ENCODE peak calls at places on chromosomes 11 and 22, in four cellular contexts. Y, Q, P and B are unnamed samples. For H3K27me3, the result is how much of the 10 kb centered on the place peaks cover.

GRCh38 chr11:113697798-113698407 is 8.2 kb downstream of the TMPRSS5 start:
- DNase-seq in P (no peak), Y (no peak), Q (no peak), B (no peak)

GRCh38 chr22:44521326-44521725 is 23.3 kb upstream of the RTL6 start:
- DNase-seq in Q (no peak), P (no peak), Y (no peak), B (no peak)

GRCh38 chr11:134332189-134332631 is 422 bp downstream of the GLB1L2 start:
- DNase-seq in Q (peak), Y (peak), P (no peak), B (no peak)

GRCh38 chr22:48947636-48948035 is 880.0 kb downstream of the BRD1 start:
- DNase-seq in P (no peak), Q (no peak), Y (peak), B (no peak)

GRCh38 chr22:44088976-44089570 is 65.0 kb downstream of the PARVB start:
- DNase-seq in Q (no peak), P (peak), Y (no peak), B (no peak)

GRCh38 chr11:128472128-128473110 is 114.9 kb downstream of the ETS1 start:
- DNase-seq in Q (no peak), P (peak), Y (no peak), B (peak)

GRCh38 chr22:42076764-42077485 is 2.6 kb upstream of the SMDT1 start:
- DNase-seq in Q (peak), P (no peak), Y (no peak), B (no peak)

GRCh38 chr22:43600265-43600664 is 188.5 kb downstream of the MPPED1 start:
- DNase-seq in Y (no peak), P (no peak), Q (no peak), B (no peak)

GRCh38 chr22:46110215-46110614 is 40.1 kb upstream of the PPARA start:
- DNase-seq in Y (no peak), Q (no peak), P (peak), B (no peak)

GRCh38 chr11:35976434-35976833 is 32.6 kb downstream of the LDLRAD3 start:
- DNase-seq in Y (no peak), P (no peak), Q (no peak), B (no peak)

GRCh38 chr11:134725939-134726639 is 314.0 kb upstream of the B3GAT1 start:
- DNase-seq in Q (no peak), P (no peak), Y (peak), B (no peak)

GRCh38 chr11:102306048-102306575 is 11.2 kb upstream of the BIRC3 start:
- DNase-seq in Q (peak), P (no peak), Y (no peak), B (no peak)

GRCh38 chr22:50310209-50310722 is 2.8 kb upstream of the PLXNB2 start:
- DNase-seq in P (no peak), Q (no peak), Y (no peak), B (peak)

GRCh38 chr22:38127869-38128268 is 17.4 kb upstream of the BAIAP2L2 start:
- DNase-seq in Q (no peak), Y (no peak), P (no peak), B (no peak)

GRCh38 chr11:45921561-45922424 is 663 bp upstream of the LARGE2 start:
- DNase-seq in Q (peak), P (no peak), Y (peak), B (no peak)

GRCh38 chr11:73977856-73978519 is 4.7 kb downstream of the UCP2 start:
- DNase-seq in Y (peak), P (no peak), Q (peak), B (no peak)

GRCh38 chr11:128135451-128135850 is 451.9 kb downstream of the ETS1 start:
- DNase-seq in Y (no peak), P (no peak), Q (no peak), B (no peak)

GRCh38 chr11:46050065-46050464 is 71.2 kb downstream of the PHF21A start:
- DNase-seq in Q (no peak), P (peak), Y (no peak), B (no peak)

GRCh38 chr22:19743081-19743480 is 17.5 kb upstream of the TBX1 start:
- DNase-seq in P (no peak), Y (no peak), Q (no peak), B (no peak)

GRCh38 chr11:104625246-104625645 is 273.0 kb downstream of the CASP12 start:
- DNase-seq in Q (no peak), Y (no peak), P (peak), B (no peak)

GRCh38 chr22:42962295-42963230 is 52.4 kb downstream of the PACSIN2 start:
- DNase-seq in Q (peak), P (peak), Y (no peak), B (no peak)

GRCh38 chr11:2732940-2733628 is 33.3 kb upstream of the KCNQ1OT1 start:
- DNase-seq in Q (no peak), P (no peak), Y (no peak), B (no peak)

GRCh38 chr11:102940714-102941588 is 14.6 kb downstream of the MMP13 start:
- DNase-seq in P (peak), Y (no peak), Q (peak), B (no peak)

GRCh38 chr22:27175444-27175843 is 518.1 kb downstream of the MIAT start:
- DNase-seq in Q (no peak), Y (no peak), P (no peak), B (no peak)

GRCh38 chr22:28813772-28814518 is 13.6 kb upstream of the XBP1 start:
- DNase-seq in Y (no peak), Q (peak), P (no peak), B (no peak)

GRCh38 chr22:25027959-25028840 is 75.7 kb downstream of the KIAA1671 start:
- DNase-seq in P (no peak), Y (peak), Q (peak), B (no peak)

GRCh38 chr11:131688056-131688693 is 317.8 kb downstream of the NTM start:
- DNase-seq in Q (no peak), P (peak), Y (peak), B (peak)

GRCh38 chr22:23823331-23823791 is 15.4 kb downstream of the DERL3 start:
- DNase-seq in P (no peak), Q (no peak), Y (no peak), B (no peak)

GRCh38 chr11:57568330-57568766 is 876 bp upstream of the UBE2L6 start:
- DNase-seq in Q (no peak), P (peak), Y (peak), B (peak)

GRCh38 chr11:19628018-19628417 is 84.6 kb upstream of the NAV2 start:
- DNase-seq in Y (no peak), P (peak), Q (peak), B (no peak)
- H3K4me3 ChIP-seq in Y (no peak), P (no peak), Q (no peak), B (no peak)

DNA sequence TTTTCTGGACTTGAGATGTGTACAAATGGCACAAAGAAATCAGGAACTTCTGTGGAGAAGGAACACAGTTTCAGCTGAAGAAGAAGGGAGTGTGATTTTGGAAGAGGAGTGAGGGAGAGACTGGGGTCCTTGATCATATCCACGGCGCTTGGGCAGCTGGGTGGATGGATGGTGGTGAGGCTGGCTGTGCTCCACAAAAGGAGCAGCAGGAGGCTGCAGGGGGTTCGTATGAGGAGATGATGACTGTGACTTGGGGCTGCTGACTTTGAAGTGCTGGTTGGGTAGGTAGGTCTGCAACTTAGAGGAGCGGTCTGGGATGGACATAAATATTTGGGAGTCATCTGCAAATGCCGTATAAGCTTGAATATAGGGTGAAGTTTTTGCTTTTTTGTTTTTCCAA is 1.3 kb upstream of the DCHS1 start:
- DNase-seq in Q (no peak), P (no peak), Y (no peak), B (no peak)
- H3K27me3 ChIP-seq in Q (under half), P (under half), Y (under half), B (under half)

DNA sequence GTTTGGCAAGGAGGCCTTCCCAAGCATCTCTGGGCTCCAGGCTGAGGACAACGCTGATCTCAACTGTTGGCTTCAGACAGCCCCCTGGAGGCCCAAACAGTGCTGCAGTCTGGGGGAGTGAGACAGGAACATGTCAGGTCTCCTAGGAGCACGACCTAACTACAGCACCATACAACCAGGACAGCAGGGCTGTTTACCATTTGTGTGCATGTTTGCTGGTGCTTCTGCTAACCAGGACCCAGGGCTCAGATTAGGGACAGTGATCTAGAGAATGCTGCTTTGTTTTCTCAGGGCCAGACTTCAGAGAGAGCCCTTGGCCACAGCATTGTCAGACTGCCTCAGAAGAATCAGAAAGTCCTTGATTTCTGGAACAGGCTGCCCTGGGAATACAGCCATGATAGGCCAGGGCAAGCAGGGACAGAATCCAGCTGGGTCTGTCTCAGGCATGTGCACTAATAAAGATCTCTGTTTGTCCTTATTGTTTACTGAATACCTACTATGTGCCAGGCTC is 126.5 kb downstream of the VPREB1 start:
- DNase-seq in P (no peak), Q (no peak), Y (no peak), B (no peak)
- TF ChIP-seq CTCF in P (no peak), Q (no peak), Y (no peak), B (peak)

GRCh38 chr11:1481861-1482441 is 4.6 kb downstream of the MOB2 start:
- DNase-seq in Y (peak), P (no peak), Q (no peak), B (no peak)
- H3K4me3 ChIP-seq in Y (no peak), P (no peak), Q (no peak), B (no peak)

GRCh38 chr11:120715239-120715638 is 203.7 kb downstream of the GRIK4 start:
- DNase-seq in Q (no peak), Y (no peak), P (no peak), B (no peak)

GRCh38 chr11:120718171-120718570 is 206.6 kb downstream of the GRIK4 start:
- DNase-seq in Q (no peak), Y (no peak), P (no peak), B (no peak)

GRCh38 chr11:120717042-120717441 is 205.5 kb downstream of the GRIK4 start:
- DNase-seq in Y (no peak), Q (no peak), P (no peak), B (no peak)

GRCh38 chr11:120719348-120719747 is 207.8 kb downstream of the GRIK4 start:
- DNase-seq in Q (no peak), P (peak), Y (no peak), B (no peak)

GRCh38 chr11:120717623-120718022 is 206.1 kb downstream of the GRIK4 start:
- DNase-seq in Q (no peak), P (no peak), Y (no peak), B (no peak)
- H3K27me3 ChIP-seq in Q (under half), P (under half), Y (under half), B (under half)

GRCh38 chr11:9896902-9897301 is 233.0 kb downstream of the SWAP70 start:
- DNase-seq in Y (no peak), Q (no peak), P (no peak), B (no peak)

GRCh38 chr11:9888938-9889337 is 225.1 kb downstream of the SWAP70 start:
- DNase-seq in Y (no peak), Q (no peak), P (no peak), B (no peak)

GRCh38 chr11:9895016-9895415 is 231.1 kb downstream of the SWAP70 start:
- DNase-seq in Q (no peak), Y (no peak), P (peak), B (no peak)

GRCh38 chr11:9887492-9887891 is 223.6 kb downstream of the SWAP70 start:
- DNase-seq in Q (no peak), P (no peak), Y (no peak), B (no peak)

DNA sequence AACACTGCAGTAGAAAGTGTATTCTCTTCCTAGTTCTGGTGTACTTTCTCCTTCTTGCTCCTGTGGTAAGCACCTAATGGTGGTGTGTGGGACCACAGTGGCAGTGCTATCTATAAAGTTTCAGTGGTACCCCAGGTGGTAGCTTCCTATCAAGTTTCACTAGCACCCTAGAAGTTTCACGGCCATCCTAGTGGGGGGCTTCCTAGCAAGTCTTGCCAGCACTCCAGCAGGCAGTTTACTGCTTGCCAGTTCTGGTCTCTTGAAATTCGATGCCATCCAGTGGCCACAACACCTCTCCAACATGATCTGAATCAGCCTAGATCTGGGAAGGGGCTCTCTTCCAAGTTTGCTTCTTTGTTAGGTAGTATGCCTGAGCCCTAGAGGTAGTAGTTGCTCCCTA is 229.6 kb downstream of the SWAP70 start:
- DNase-seq in P (peak), Y (no peak), Q (no peak), B (no peak)
- TF ChIP-seq CTCF in P (no peak), Y (no peak), Q (no peak), B (no peak)

DNA sequence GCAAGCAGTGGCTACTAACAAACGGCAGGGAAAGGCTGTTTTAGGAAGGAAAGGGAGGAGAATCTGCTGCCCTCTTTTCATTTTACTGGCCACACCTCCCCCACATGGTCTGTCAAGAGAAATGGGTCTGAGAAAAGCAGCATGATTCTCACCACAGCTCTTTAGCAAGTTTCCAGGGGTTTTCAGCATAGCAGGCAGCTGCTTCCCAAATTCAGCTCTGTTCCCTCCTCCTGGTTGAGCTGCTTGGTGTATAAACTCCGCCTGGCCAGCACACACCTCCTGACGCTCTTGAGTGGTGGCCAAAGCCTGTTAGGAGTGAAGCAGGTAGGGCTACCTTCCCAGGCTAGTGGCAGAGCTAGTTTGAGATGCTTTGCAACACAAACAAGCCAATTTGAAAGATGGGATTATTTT is 438.5 kb upstream of the CCDC90B start:
- DNase-seq in Y (peak), Q (no peak), P (no peak), B (no peak)
- H3K4me3 ChIP-seq in Y (peak), Q (no peak), P (no peak), B (no peak)